ENCODE peak calls at places on chromosome 22, in nine cellular contexts. One of them, this sample, is unnamed.

GRCh38 chr22:17938484-17938924 is 85.9 kb downstream of the MICAL3 start:
- DNase-seq in mucosa of descending colon: no peak
- DNase-seq in AG09309: no peak
- DNase-seq in iPS-NIHi11: no peak
- DNase-seq in heart left ventricle: peak
- DNase-seq in activated naive CD8-positive, alpha-beta T cell treated with anti-CD3 and anti-CD28 coated beads, Interleukin-2, amount 50 U/mL, for 24 hours: no peak
- DNase-seq in ACHN: no peak
- DNase-seq in DMS153: no peak
- DNase-seq in CD4-positive, CD25-positive, alpha-beta regulatory T cell: no peak
- DNase-seq in this sample: no peak

GRCh38 chr22:46293591-46294260 is 2.9 kb upstream of the GTSE1 start:
- DNase-seq in DMS153: no peak
- DNase-seq in activated naive CD8-positive, alpha-beta T cell treated with anti-CD3 and anti-CD28 coated beads, Interleukin-2, amount 50 U/mL, for 24 hours: peak
- DNase-seq in mucosa of descending colon: peak
- DNase-seq in AG09309: peak
- DNase-seq in iPS-NIHi11: no peak
- DNase-seq in heart left ventricle: peak
- DNase-seq in CD4-positive, CD25-positive, alpha-beta regulatory T cell: no peak
- DNase-seq in ACHN: no peak
- DNase-seq in this sample: peak

GRCh38 chr22:27881404-27881803 is 37.7 kb downstream of the PITPNB start:
- DNase-seq in DMS153: no peak
- DNase-seq in iPS-NIHi11: no peak
- DNase-seq in CD4-positive, CD25-positive, alpha-beta regulatory T cell: no peak
- DNase-seq in ACHN: no peak
- DNase-seq in heart left ventricle: no peak
- DNase-seq in AG09309: no peak
- DNase-seq in mucosa of descending colon: peak
- DNase-seq in activated naive CD8-positive, alpha-beta T cell treated with anti-CD3 and anti-CD28 coated beads, Interleukin-2, amount 50 U/mL, for 24 hours: no peak
- DNase-seq in this sample: no peak

GRCh38 chr22:45285431-45286058 is 796 bp downstream of the UPK3A start:
- DNase-seq in iPS-NIHi11: no peak
- DNase-seq in DMS153: no peak
- DNase-seq in CD4-positive, CD25-positive, alpha-beta regulatory T cell: no peak
- DNase-seq in activated naive CD8-positive, alpha-beta T cell treated with anti-CD3 and anti-CD28 coated beads, Interleukin-2, amount 50 U/mL, for 24 hours: no peak
- DNase-seq in ACHN: no peak
- DNase-seq in mucosa of descending colon: no peak
- DNase-seq in heart left ventricle: no peak
- DNase-seq in AG09309: no peak
- DNase-seq in this sample: no peak

GRCh38 chr22:30253205-30253852 is 6.8 kb upstream of the LIF start:
- DNase-seq in ACHN: peak
- DNase-seq in mucosa of descending colon: peak
- DNase-seq in DMS153: peak
- DNase-seq in AG09309: no peak
- DNase-seq in iPS-NIHi11: no peak
- DNase-seq in activated naive CD8-positive, alpha-beta T cell treated with anti-CD3 and anti-CD28 coated beads, Interleukin-2, amount 50 U/mL, for 24 hours: no peak
- DNase-seq in heart left ventricle: peak
- DNase-seq in CD4-positive, CD25-positive, alpha-beta regulatory T cell: no peak
- DNase-seq in this sample: no peak

GRCh38 chr22:35043251-35043931 is 22.6 kb upstream of the ISX start:
- DNase-seq in ACHN: peak
- DNase-seq in CD4-positive, CD25-positive, alpha-beta regulatory T cell: no peak
- DNase-seq in mucosa of descending colon: peak
- DNase-seq in heart left ventricle: no peak
- DNase-seq in iPS-NIHi11: no peak
- DNase-seq in AG09309: no peak
- DNase-seq in activated naive CD8-positive, alpha-beta T cell treated with anti-CD3 and anti-CD28 coated beads, Interleukin-2, amount 50 U/mL, for 24 hours: peak
- DNase-seq in DMS153: no peak
- DNase-seq in this sample: no peak

GRCh38 chr22:37197451-37198289 is 9.6 kb upstream of the C1QTNF6 start:
- DNase-seq in iPS-NIHi11: no peak
- DNase-seq in heart left ventricle: peak
- DNase-seq in mucosa of descending colon: peak
- DNase-seq in AG09309: no peak
- DNase-seq in ACHN: peak
- DNase-seq in DMS153: no peak
- DNase-seq in CD4-positive, CD25-positive, alpha-beta regulatory T cell: no peak
- DNase-seq in activated naive CD8-positive, alpha-beta T cell treated with anti-CD3 and anti-CD28 coated beads, Interleukin-2, amount 50 U/mL, for 24 hours: no peak
- DNase-seq in this sample: no peak

GRCh38 chr22:22616636-22617035 is 27.8 kb upstream of the GGTLC2 start:
- DNase-seq in heart left ventricle: no peak
- DNase-seq in CD4-positive, CD25-positive, alpha-beta regulatory T cell: peak
- DNase-seq in ACHN: no peak
- DNase-seq in mucosa of descending colon: no peak
- DNase-seq in DMS153: no peak
- DNase-seq in AG09309: no peak
- DNase-seq in iPS-NIHi11: no peak
- DNase-seq in activated naive CD8-positive, alpha-beta T cell treated with anti-CD3 and anti-CD28 coated beads, Interleukin-2, amount 50 U/mL, for 24 hours: no peak
- DNase-seq in this sample: no peak

GRCh38 chr22:20979243-20979809 is 2.8 kb upstream of the LZTR1 start:
- DNase-seq in activated naive CD8-positive, alpha-beta T cell treated with anti-CD3 and anti-CD28 coated beads, Interleukin-2, amount 50 U/mL, for 24 hours: peak
- DNase-seq in iPS-NIHi11: peak
- DNase-seq in AG09309: no peak
- DNase-seq in heart left ventricle: peak
- DNase-seq in ACHN: no peak
- DNase-seq in CD4-positive, CD25-positive, alpha-beta regulatory T cell: peak
- DNase-seq in mucosa of descending colon: peak
- DNase-seq in DMS153: peak
- DNase-seq in this sample: no peak

GRCh38 chr22:19086417-19086816 is 35.8 kb downstream of the DGCR2 start:
- DNase-seq in activated naive CD8-positive, alpha-beta T cell treated with anti-CD3 and anti-CD28 coated beads, Interleukin-2, amount 50 U/mL, for 24 hours: no peak
- DNase-seq in mucosa of descending colon: no peak
- DNase-seq in AG09309: no peak
- DNase-seq in DMS153: no peak
- DNase-seq in ACHN: no peak
- DNase-seq in CD4-positive, CD25-positive, alpha-beta regulatory T cell: no peak
- DNase-seq in heart left ventricle: no peak
- DNase-seq in iPS-NIHi11: no peak
- DNase-seq in this sample: no peak

GRCh38 chr22:30250713-30251267 is 4.2 kb upstream of the LIF start:
- DNase-seq in mucosa of descending colon: no peak
- DNase-seq in CD4-positive, CD25-positive, alpha-beta regulatory T cell: no peak
- DNase-seq in DMS153: no peak
- DNase-seq in heart left ventricle: no peak
- DNase-seq in activated naive CD8-positive, alpha-beta T cell treated with anti-CD3 and anti-CD28 coated beads, Interleukin-2, amount 50 U/mL, for 24 hours: peak
- DNase-seq in iPS-NIHi11: no peak
- DNase-seq in ACHN: peak
- DNase-seq in AG09309: no peak
- DNase-seq in this sample: no peak

GRCh38 chr22:17077255-17077654 is 7.5 kb upstream of the IL17RA start:
- DNase-seq in iPS-NIHi11: no peak
- DNase-seq in ACHN: peak
- DNase-seq in AG09309: peak
- DNase-seq in activated naive CD8-positive, alpha-beta T cell treated with anti-CD3 and anti-CD28 coated beads, Interleukin-2, amount 50 U/mL, for 24 hours: no peak
- DNase-seq in DMS153: no peak
- DNase-seq in heart left ventricle: no peak
- DNase-seq in CD4-positive, CD25-positive, alpha-beta regulatory T cell: no peak
- DNase-seq in mucosa of descending colon: no peak
- DNase-seq in this sample: peak

GRCh38 chr22:49667236-49667635 is 160.4 kb downstream of the BRD1 start:
- DNase-seq in mucosa of descending colon: peak
- DNase-seq in CD4-positive, CD25-positive, alpha-beta regulatory T cell: peak
- DNase-seq in AG09309: no peak
- DNase-seq in ACHN: no peak
- DNase-seq in activated naive CD8-positive, alpha-beta T cell treated with anti-CD3 and anti-CD28 coated beads, Interleukin-2, amount 50 U/mL, for 24 hours: peak
- DNase-seq in heart left ventricle: peak
- DNase-seq in DMS153: no peak
- DNase-seq in iPS-NIHi11: no peak
- DNase-seq in this sample: no peak

GRCh38 chr22:28988455-28988854 is 73.2 kb downstream of the C22orf31 start:
- DNase-seq in ACHN: no peak
- DNase-seq in activated naive CD8-positive, alpha-beta T cell treated with anti-CD3 and anti-CD28 coated beads, Interleukin-2, amount 50 U/mL, for 24 hours: no peak
- DNase-seq in CD4-positive, CD25-positive, alpha-beta regulatory T cell: no peak
- DNase-seq in heart left ventricle: no peak
- DNase-seq in iPS-NIHi11: no peak
- DNase-seq in mucosa of descending colon: no peak
- DNase-seq in AG09309: no peak
- DNase-seq in DMS153: no peak
- DNase-seq in this sample: no peak

GRCh38 chr22:19419464-19420178 is 11.9 kb downstream of the HIRA start:
- DNase-seq in CD4-positive, CD25-positive, alpha-beta regulatory T cell: peak
- DNase-seq in AG09309: no peak
- DNase-seq in ACHN: no peak
- DNase-seq in iPS-NIHi11: no peak
- DNase-seq in mucosa of descending colon: no peak
- DNase-seq in heart left ventricle: no peak
- DNase-seq in activated naive CD8-positive, alpha-beta T cell treated with anti-CD3 and anti-CD28 coated beads, Interleukin-2, amount 50 U/mL, for 24 hours: peak
- DNase-seq in DMS153: no peak
- DNase-seq in this sample: no peak

GRCh38 chr22:49229483-49230193 is 598.0 kb downstream of the BRD1 start:
- DNase-seq in iPS-NIHi11: no peak
- DNase-seq in activated naive CD8-positive, alpha-beta T cell treated with anti-CD3 and anti-CD28 coated beads, Interleukin-2, amount 50 U/mL, for 24 hours: no peak
- DNase-seq in DMS153: peak
- DNase-seq in ACHN: no peak
- DNase-seq in heart left ventricle: no peak
- DNase-seq in CD4-positive, CD25-positive, alpha-beta regulatory T cell: no peak
- DNase-seq in mucosa of descending colon: no peak
- DNase-seq in AG09309: no peak
- DNase-seq in this sample: no peak

GRCh38 chr22:44428941-44429615 is 69.0 kb downstream of the RTL6 start:
- DNase-seq in DMS153: no peak
- DNase-seq in AG09309: no peak
- DNase-seq in mucosa of descending colon: no peak
- DNase-seq in activated naive CD8-positive, alpha-beta T cell treated with anti-CD3 and anti-CD28 coated beads, Interleukin-2, amount 50 U/mL, for 24 hours: no peak
- DNase-seq in heart left ventricle: no peak
- DNase-seq in iPS-NIHi11: no peak
- DNase-seq in CD4-positive, CD25-positive, alpha-beta regulatory T cell: no peak
- DNase-seq in ACHN: no peak
- DNase-seq in this sample: no peak

GRCh38 chr22:29049655-29050263 is 11.9 kb downstream of the C22orf31 start:
- DNase-seq in iPS-NIHi11: peak
- DNase-seq in DMS153: peak
- DNase-seq in ACHN: no peak
- DNase-seq in activated naive CD8-positive, alpha-beta T cell treated with anti-CD3 and anti-CD28 coated beads, Interleukin-2, amount 50 U/mL, for 24 hours: no peak
- DNase-seq in heart left ventricle: no peak
- DNase-seq in CD4-positive, CD25-positive, alpha-beta regulatory T cell: no peak
- DNase-seq in AG09309: no peak
- DNase-seq in mucosa of descending colon: no peak
- DNase-seq in this sample: no peak

GRCh38 chr22:22752556-22753477 is 108.4 kb downstream of the GGTLC2 start:
- DNase-seq in CD4-positive, CD25-positive, alpha-beta regulatory T cell: peak
- DNase-seq in AG09309: peak
- DNase-seq in ACHN: no peak
- DNase-seq in DMS153: peak
- DNase-seq in mucosa of descending colon: no peak
- DNase-seq in iPS-NIHi11: no peak
- DNase-seq in heart left ventricle: no peak
- DNase-seq in activated naive CD8-positive, alpha-beta T cell treated with anti-CD3 and anti-CD28 coated beads, Interleukin-2, amount 50 U/mL, for 24 hours: no peak
- DNase-seq in this sample: peak

GRCh38 chr22:32661737-32662586 is 139.5 kb upstream of the TIMP3 start:
- DNase-seq in ACHN: no peak
- DNase-seq in activated naive CD8-positive, alpha-beta T cell treated with anti-CD3 and anti-CD28 coated beads, Interleukin-2, amount 50 U/mL, for 24 hours: no peak
- DNase-seq in heart left ventricle: no peak
- DNase-seq in CD4-positive, CD25-positive, alpha-beta regulatory T cell: no peak
- DNase-seq in AG09309: peak
- DNase-seq in DMS153: no peak
- DNase-seq in iPS-NIHi11: no peak
- DNase-seq in mucosa of descending colon: no peak
- DNase-seq in this sample: peak

GRCh38 chr22:33656808-33657628 is 263.3 kb downstream of the LARGE1 start:
- DNase-seq in mucosa of descending colon: no peak
- DNase-seq in iPS-NIHi11: no peak
- DNase-seq in activated naive CD8-positive, alpha-beta T cell treated with anti-CD3 and anti-CD28 coated beads, Interleukin-2, amount 50 U/mL, for 24 hours: no peak
- DNase-seq in heart left ventricle: no peak
- DNase-seq in AG09309: no peak
- DNase-seq in CD4-positive, CD25-positive, alpha-beta regulatory T cell: no peak
- DNase-seq in DMS153: no peak
- DNase-seq in ACHN: no peak
- DNase-seq in this sample: peak

GRCh38 chr22:27220349-27220748 is 563.0 kb downstream of the MIAT start:
- DNase-seq in ACHN: peak
- DNase-seq in CD4-positive, CD25-positive, alpha-beta regulatory T cell: no peak
- DNase-seq in AG09309: peak
- DNase-seq in iPS-NIHi11: no peak
- DNase-seq in mucosa of descending colon: no peak
- DNase-seq in DMS153: no peak
- DNase-seq in activated naive CD8-positive, alpha-beta T cell treated with anti-CD3 and anti-CD28 coated beads, Interleukin-2, amount 50 U/mL, for 24 hours: no peak
- DNase-seq in heart left ventricle: no peak
- DNase-seq in this sample: peak

GRCh38 chr22:41245917-41246499 is 5.3 kb upstream of the CHADL start:
- DNase-seq in iPS-NIHi11: peak
- DNase-seq in activated naive CD8-positive, alpha-beta T cell treated with anti-CD3 and anti-CD28 coated beads, Interleukin-2, amount 50 U/mL, for 24 hours: no peak
- DNase-seq in CD4-positive, CD25-positive, alpha-beta regulatory T cell: no peak
- DNase-seq in ACHN: no peak
- DNase-seq in mucosa of descending colon: no peak
- DNase-seq in heart left ventricle: no peak
- DNase-seq in AG09309: no peak
- DNase-seq in DMS153: no peak
- DNase-seq in this sample: no peak

GRCh38 chr22:33544707-33545106 is 375.6 kb downstream of the LARGE1 start:
- DNase-seq in mucosa of descending colon: no peak
- DNase-seq in ACHN: peak
- DNase-seq in AG09309: no peak
- DNase-seq in heart left ventricle: no peak
- DNase-seq in iPS-NIHi11: no peak
- DNase-seq in activated naive CD8-positive, alpha-beta T cell treated with anti-CD3 and anti-CD28 coated beads, Interleukin-2, amount 50 U/mL, for 24 hours: no peak
- DNase-seq in DMS153: no peak
- DNase-seq in CD4-positive, CD25-positive, alpha-beta regulatory T cell: peak
- DNase-seq in this sample: no peak

GRCh38 chr22:23581252-23581634 is 1.2 kb upstream of the IGLL1 start:
- DNase-seq in iPS-NIHi11: no peak
- DNase-seq in activated naive CD8-positive, alpha-beta T cell treated with anti-CD3 and anti-CD28 coated beads, Interleukin-2, amount 50 U/mL, for 24 hours: no peak
- DNase-seq in heart left ventricle: no peak
- DNase-seq in CD4-positive, CD25-positive, alpha-beta regulatory T cell: no peak
- DNase-seq in mucosa of descending colon: no peak
- DNase-seq in DMS153: no peak
- DNase-seq in ACHN: no peak
- DNase-seq in AG09309: no peak
- DNase-seq in this sample: no peak